ENCODE peak calls at places on chromosomes 4 and X, in six cellular contexts. M, E, R, V, H and G are unnamed samples.
A peak's percentile ranks its signal among the peaks of the same experiment; 100 is the strongest.

GRCh38 chr4:74098628-74098995 is 383 bp downstream of the CXCL2 start:
- DNase-seq in R (peak; percentile 9), E (no peak), V (peak; percentile 25), H (peak; percentile 62), M (no peak), G (no peak)

GRCh38 chr4:160371446-160371845 is 1268.6 kb downstream of the RAPGEF2 start:
- DNase-seq in V (no peak), E (no peak), M (no peak), R (no peak), H (no peak), G (no peak)

GRCh38 chrX:71228063-71228642 is 5.1 kb downstream of the GJB1 start:
- DNase-seq in E (no peak), H (no peak), V (no peak), R (no peak), M (no peak), G (no peak)

GRCh38 chrX:1673337-1673736 is 58.5 kb downstream of the ASMT start:
- DNase-seq in M (peak; percentile 25), V (no peak), H (no peak), R (no peak), E (no peak), G (peak; percentile 42)

GRCh38 chr4:17851921-17852320 is 41.1 kb downstream of the NCAPG start:
- DNase-seq in R (no peak), H (no peak), V (no peak), E (no peak), M (no peak), G (no peak)

GRCh38 chr4:122873752-122874151 is 47.1 kb downstream of the FGF2 start:
- DNase-seq in H (peak; percentile 82), R (no peak), E (peak; percentile 74), V (no peak), M (no peak), G (no peak)

GRCh38 chr4:101367201-101367600 is 19.9 kb upstream of the PPP3CA start:
- DNase-seq in R (no peak), M (no peak), E (peak; percentile 79), H (peak; percentile 80), V (no peak), G (no peak)

GRCh38 chr4:28508649-28509048 is 1648.0 kb downstream of the STIM2 start:
- DNase-seq in E (no peak), M (peak; percentile 46), R (no peak), V (no peak), H (no peak), G (no peak)

GRCh38 chrX:119667111-119667928 is 25.6 kb downstream of the SEPTIN6 start:
- DNase-seq in M (no peak), R (no peak), V (peak; percentile 32), E (no peak), H (no peak), G (no peak)

GRCh38 chr4:72701987-72702819 is 133.2 kb upstream of the ADAMTS3 start:
- DNase-seq in E (peak; percentile 40), V (peak; percentile 42), R (peak; percentile 15), M (peak; percentile 78), H (peak; percentile 66), G (peak; percentile 55)

GRCh38 chr4:3401436-3402171 is 40.2 kb upstream of the HGFAC start:
- DNase-seq in H (no peak), M (no peak), V (no peak), E (no peak), R (no peak), G (no peak)

GRCh38 chrX:10039821-10040793 is 72.9 kb downstream of the CLDN34 start:
- DNase-seq in M (no peak), R (no peak), E (peak; percentile 33), V (no peak), H (peak; percentile 47), G (no peak)

GRCh38 chrX:131543774-131544173 is at the start of gene OR13H1:
- DNase-seq in H (no peak), E (no peak), M (no peak), R (no peak), V (no peak), G (no peak)

GRCh38 chrX:131548994-131549393 is 5.1 kb downstream of the OR13H1 start:
- DNase-seq in E (no peak), H (no peak), R (no peak), M (no peak), V (no peak), G (no peak)

DNA sequence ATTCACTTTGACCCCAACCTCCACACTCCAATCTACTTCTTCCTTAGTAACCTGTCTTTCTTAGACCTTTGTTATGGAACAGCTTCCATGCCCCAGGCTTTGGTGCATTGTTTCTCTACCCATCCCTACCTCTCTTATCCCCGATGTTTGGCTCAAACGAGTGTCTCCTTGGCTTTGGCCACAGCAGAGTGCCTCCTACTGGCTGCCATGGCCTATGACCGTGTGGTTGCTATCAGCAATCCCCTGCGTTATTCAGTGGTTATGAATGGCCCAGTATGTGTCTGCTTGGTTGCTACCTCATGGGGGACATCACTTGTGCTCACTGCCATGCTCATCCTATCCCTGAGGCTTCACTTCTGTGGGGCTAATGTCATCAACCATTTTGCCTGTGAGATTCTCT is 344 bp downstream of the OR13H1 start:
- DNase-seq in R (no peak), M (no peak), H (no peak), V (no peak), E (no peak), G (no peak)
- H3K27ac ChIP-seq in R (no peak overlapping the region), M (no peak overlapping the region), H (no peak overlapping the region), V (no peak overlapping the region), E (no peak overlapping the region), G (no peak overlapping the region)

GRCh38 chr4:152054731-152055130 is 293.9 kb upstream of the GATB start:
- DNase-seq in V (no peak), R (no peak), M (no peak), H (no peak), E (no peak), G (no peak)
- H3K9me3 ChIP-seq in V (no peaks in the 10 kb centered on the region), R (no peaks in the 10 kb centered on the region), M (no peaks in the 10 kb centered on the region), H (peaks cover 24% of the 10 kb centered on the region), E (no peaks in the 10 kb centered on the region), G (no peaks in the 10 kb centered on the region)

GRCh38 chr4:158782539-158783360 is 13.9 kb downstream of the FNIP2 start:
- DNase-seq in M (no peak), V (no peak), R (no peak), H (no peak), E (peak; percentile 57), G (no peak)
- H3K27ac ChIP-seq in M (no peak overlapping the region), V (no peak overlapping the region), R (peak overlapping the region; percentile 57), H (peak overlapping the region; percentile 3), E (no peak overlapping the region), G (no peak overlapping the region)

GRCh38 chrX:153805436-153805835 is 11.0 kb downstream of the SSR4 start:
- DNase-seq in R (no peak), H (no peak), E (no peak), M (no peak), V (no peak), G (no peak)
- H3K9me3 ChIP-seq in R (no peaks in the 10 kb centered on the region), H (no peaks in the 10 kb centered on the region), E (peaks cover 3% of the 10 kb centered on the region), M (no peaks in the 10 kb centered on the region), V (no peaks in the 10 kb centered on the region), G (no peaks in the 10 kb centered on the region)

GRCh38 chr4:15303052-15303641 is 124.7 kb upstream of the C1QTNF7 start:
- DNase-seq in H (peak; percentile 96), V (peak; percentile 20), M (no peak), R (no peak), E (peak; percentile 40), G (no peak)
- H3K27ac ChIP-seq in H (peak overlapping the region; percentile 27), V (peak overlapping the region; percentile 45), M (no peak overlapping the region), R (no peak overlapping the region), E (no peak overlapping the region), G (no peak overlapping the region)

GRCh38 chr4:30362436-30362835 is 357.7 kb upstream of the PCDH7 start:
- DNase-seq in V (no peak), H (no peak), R (no peak), E (no peak), M (no peak), G (no peak)
- H3K9me3 ChIP-seq in V (no peaks in the 10 kb centered on the region), H (peaks cover 11% of the 10 kb centered on the region), R (no peaks in the 10 kb centered on the region), E (peaks cover 2% of the 10 kb centered on the region), M (no peaks in the 10 kb centered on the region), G (no peaks in the 10 kb centered on the region)

DNA sequence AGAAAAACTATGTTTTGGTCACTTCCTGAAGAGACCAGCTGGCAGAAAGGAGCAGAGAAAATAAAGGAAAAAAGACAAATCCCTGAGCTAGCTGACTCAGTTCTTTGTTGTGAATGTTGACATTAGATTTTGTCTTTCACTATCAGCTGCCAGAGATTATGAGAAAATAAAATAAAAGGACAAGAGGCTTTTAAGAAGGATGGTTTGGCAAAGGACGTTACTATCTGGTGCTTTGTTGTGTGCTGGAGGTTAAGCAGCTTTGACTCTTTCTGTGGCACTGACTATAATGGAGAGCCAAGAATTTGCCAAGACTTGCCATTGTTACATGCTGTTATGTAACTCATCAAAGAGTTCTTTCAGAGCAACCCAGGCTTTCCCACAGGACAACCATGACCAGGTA is 12.1 kb downstream of the ASB5 start:
- DNase-seq in H (no peak), E (peak; percentile 38), V (no peak), R (no peak), M (no peak), G (no peak)
- H3K27ac ChIP-seq in H (no peak overlapping the region), E (no peak overlapping the region), V (no peak overlapping the region), R (no peak overlapping the region), M (no peak overlapping the region), G (no peak overlapping the region)

DNA sequence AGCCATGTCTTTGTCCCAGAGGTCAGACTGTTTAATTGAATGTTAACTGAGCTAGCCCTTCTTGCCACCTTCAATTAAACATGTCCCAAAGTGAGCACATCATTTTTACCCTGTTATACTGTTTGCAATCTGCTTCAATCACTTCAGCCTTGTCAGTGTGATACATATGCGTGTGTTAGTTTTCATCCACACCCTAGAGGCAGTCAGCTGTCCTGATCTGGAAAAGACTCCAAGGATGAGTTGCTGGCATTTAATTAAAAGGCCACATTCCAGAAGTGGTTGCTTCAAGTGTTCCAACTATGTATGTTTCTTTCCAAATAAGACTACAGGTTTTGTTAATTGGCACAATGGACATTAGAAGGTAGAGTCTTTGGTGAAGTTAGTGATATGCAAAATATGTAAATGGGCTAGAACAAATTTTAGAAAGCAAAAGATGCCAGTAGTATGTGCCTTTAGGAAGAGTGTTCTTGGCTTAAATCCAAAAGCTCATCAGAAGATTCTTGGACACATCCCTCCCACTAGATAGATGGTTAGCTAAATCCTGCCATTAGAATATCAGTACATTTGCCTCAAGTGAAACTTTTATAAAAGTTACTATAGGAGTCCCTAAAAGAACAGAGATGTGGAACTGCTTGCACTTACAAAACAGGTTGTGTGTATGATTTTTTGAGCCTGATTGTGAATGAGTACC is 79.5 kb upstream of the SLIT2 start:
- DNase-seq in E (no peak), H (no peak), V (no peak), M (no peak), R (no peak), G (no peak)
- H3K9me3 ChIP-seq in E (no peaks in the 10 kb centered on the region), H (peaks cover 11% of the 10 kb centered on the region), V (no peaks in the 10 kb centered on the region), M (no peaks in the 10 kb centered on the region), R (no peaks in the 10 kb centered on the region), G (no peaks in the 10 kb centered on the region)